ENCODE peak calls at places on chromosomes 12 and 14, in seven cellular contexts. U is tibial artery, B is caudate nucleus, V is GM13977, P is kidney tubule cell, X is neural crest cell, A is HEK293T. Y is an unnamed sample.

GRCh38 chr12:56299308-56299852 is 750 bp downstream of the CS start:
- DNase-seq in U (no peak), B (peak), V (no peak), P (peak), X (no peak), A (no peak), Y (peak)

GRCh38 chr14:57820581-57820980 is 45.3 kb downstream of the SLC35F4 start:
- DNase-seq in U (no peak), B (no peak), V (no peak), P (peak), X (no peak), A (no peak), Y (peak)

GRCh38 chr12:92065018-92065499 is 80.6 kb downstream of the BTG1 start:
- DNase-seq in U (no peak), B (no peak), V (no peak), P (peak), X (no peak), A (no peak), Y (peak)

GRCh38 chr12:38638401-38638800 is 267.0 kb downstream of the CPNE8 start:
- DNase-seq in U (no peak), B (no peak), V (no peak), P (no peak), X (no peak), A (no peak), Y (peak)

GRCh38 chr12:89461190-89461589 is 63.4 kb downstream of the GALNT4 start:
- DNase-seq in U (no peak), B (no peak), V (no peak), P (no peak), X (no peak), A (no peak), Y (no peak)

GRCh38 chr14:88729159-88729558 is 63.6 kb downstream of the EML5 start:
- DNase-seq in U (no peak), B (no peak), V (no peak), P (no peak), X (no peak), A (peak), Y (no peak)

GRCh38 chr14:91330111-91330696 is 85.7 kb upstream of the GPR68 start:
- DNase-seq in U (no peak), B (no peak), V (no peak), P (no peak), X (no peak), A (no peak), Y (no peak)

GRCh38 chr12:85029456-85029855 is 6.6 kb downstream of the TSPAN19 start:
- DNase-seq in U (no peak), B (no peak), V (peak), P (peak), X (no peak), A (peak), Y (peak)

GRCh38 chr12:108326254-108326750 is 12.8 kb downstream of the CMKLR1 start:
- DNase-seq in U (no peak), B (no peak), V (no peak), P (no peak), X (no peak), A (no peak), Y (no peak)

GRCh38 chr12:21801522-21802288 is 27.2 kb upstream of the KCNJ8 start:
- DNase-seq in U (no peak), B (no peak), V (no peak), P (peak), X (no peak), A (no peak), Y (no peak)

GRCh38 chr12:92702754-92703679 is at the start of gene PLEKHG7:
- DNase-seq in U (no peak), B (no peak), V (peak), P (peak), X (no peak), A (no peak), Y (peak)

GRCh38 chr12:49428652-49429549 is 61.6 kb downstream of the SPATS2 start:
- DNase-seq in U (no peak), B (peak), V (peak), P (peak), X (no peak), A (no peak), Y (peak)

GRCh38 chr12:82412246-82412645 is 53.9 kb downstream of the METTL25 start:
- DNase-seq in U (no peak), B (no peak), V (no peak), P (peak), X (no peak), A (no peak), Y (peak)

GRCh38 chr12:124677552-124678356 is 110.3 kb upstream of the NCOR2 start:
- DNase-seq in U (no peak), B (no peak), V (no peak), P (no peak), X (no peak), A (no peak), Y (no peak)

GRCh38 chr12:78473136-78473535 is 391.4 kb upstream of the SYT1 start:
- DNase-seq in U (no peak), B (peak), V (no peak), P (peak), X (no peak), A (no peak), Y (peak)

GRCh38 chr14:69242311-69243224 is 17.4 kb upstream of the GALNT16 start:
- DNase-seq in U (peak), B (no peak), V (peak), P (peak), X (peak), A (peak), Y (peak)

GRCh38 chr14:36105401-36105800 is 71.1 kb downstream of the PTCSC3 start:
- DNase-seq in U (no peak), B (no peak), V (no peak), P (peak), X (no peak), A (peak), Y (peak)

GRCh38 chr14:100434033-100434601 is 111.0 kb downstream of the SLC25A47 start:
- DNase-seq in U (no peak), B (no peak), V (no peak), P (no peak), X (no peak), A (no peak), Y (no peak)

GRCh38 chr12:125403145-125403789 is 338.0 kb downstream of the AACS start:
- DNase-seq in U (no peak), B (no peak), V (peak), P (peak), X (peak), A (peak), Y (peak)

GRCh38 chr14:98953544-98954346 is 318.3 kb downstream of the BCL11B start:
- DNase-seq in U (peak), B (no peak), V (no peak), P (no peak), X (no peak), A (no peak), Y (peak)

GRCh38 chr14:99674064-99674650 is 9.9 kb upstream of the CYP46A1 start:
- DNase-seq in U (no peak), B (no peak), V (no peak), P (no peak), X (no peak), A (no peak), Y (no peak)

GRCh38 chr12:56941299-56942017 is 7.2 kb upstream of the SDR9C7 start:
- DNase-seq in U (no peak), B (no peak), V (no peak), P (peak), X (no peak), A (no peak), Y (peak)

GRCh38 chr14:33802737-33803136 is 148.1 kb downstream of the EGLN3 start:
- DNase-seq in U (no peak), B (no peak), V (no peak), P (no peak), X (no peak), A (no peak), Y (no peak)

GRCh38 chr14:95495538-95496025 is 20.9 kb downstream of the SYNE3 start:
- DNase-seq in U (no peak), B (no peak), V (peak), P (no peak), X (no peak), A (no peak), Y (peak)

GRCh38 chr14:91116913-91117588 is 3.2 kb downstream of the DGLUCY start:
- DNase-seq in U (no peak), B (no peak), V (no peak), P (no peak), X (no peak), A (no peak), Y (no peak)

GRCh38 chr12:121287267-121287954 is 9.1 kb downstream of the CAMKK2 start:
- DNase-seq in U (no peak), B (no peak), V (no peak), P (peak), X (no peak), A (no peak), Y (no peak)

GRCh38 chr12:89671469-89671868 is 37.2 kb downstream of the ATP2B1 start:
- DNase-seq in U (no peak), B (no peak), V (no peak), P (peak), X (no peak), A (no peak), Y (no peak)